ENCODE peak calls at places on chromosomes 1 and 21, in five cellular contexts. One of them, this sample, is unnamed.

GRCh38 chr1:219439376-219439775 is 173.5 kb downstream of the ZC3H11B start:
- DNase-seq in stomach: no peak
- DNase-seq in testis: no peak
- DNase-seq in lower leg skin: no peak
- DNase-seq in H54: no peak
- DNase-seq in this sample: no peak

GRCh38 chr1:61692155-61692783 is 32.7 kb downstream of the TM2D1 start:
- DNase-seq in testis: no peak
- DNase-seq in H54: peak
- DNase-seq in lower leg skin: no peak
- DNase-seq in stomach: no peak
- DNase-seq in this sample: no peak

GRCh38 chr1:244231572-244232315 is 180.7 kb downstream of the ZBTB18 start:
- DNase-seq in testis: no peak
- DNase-seq in H54: no peak
- DNase-seq in lower leg skin: no peak
- DNase-seq in stomach: peak
- DNase-seq in this sample: no peak

GRCh38 chr1:240282061-240282830 is 190.6 kb downstream of the FMN2 start:
- DNase-seq in H54: no peak
- DNase-seq in stomach: peak
- DNase-seq in lower leg skin: no peak
- DNase-seq in testis: no peak
- DNase-seq in this sample: no peak

GRCh38 chr1:217717959-217718358 is 86.8 kb downstream of the SPATA17 start:
- DNase-seq in testis: no peak
- DNase-seq in H54: no peak
- DNase-seq in stomach: no peak
- DNase-seq in lower leg skin: no peak
- DNase-seq in this sample: no peak

GRCh38 chr21:46295177-46295711 is 9.1 kb downstream of the YBEY start:
- DNase-seq in testis: no peak
- DNase-seq in stomach: no peak
- DNase-seq in H54: peak
- DNase-seq in lower leg skin: no peak
- DNase-seq in this sample: no peak

GRCh38 chr1:175649416-175649815 is 94.0 kb downstream of the TNR start:
- DNase-seq in testis: no peak
- DNase-seq in H54: no peak
- DNase-seq in stomach: no peak
- DNase-seq in lower leg skin: no peak
- DNase-seq in this sample: no peak

GRCh38 chr1:94000531-94001282 is 91.5 kb upstream of the GCLM start:
- DNase-seq in lower leg skin: no peak
- DNase-seq in H54: no peak
- DNase-seq in testis: no peak
- DNase-seq in stomach: no peak
- DNase-seq in this sample: no peak

GRCh38 chr1:27598902-27599528 is 4.9 kb downstream of the AHDC1 start:
- DNase-seq in testis: peak
- DNase-seq in stomach: no peak
- DNase-seq in lower leg skin: no peak
- DNase-seq in H54: peak
- DNase-seq in this sample: no peak

GRCh38 chr1:76881726-76882125 is 14.4 kb downstream of the ST6GALNAC5 start:
- DNase-seq in lower leg skin: no peak
- DNase-seq in H54: no peak
- DNase-seq in testis: no peak
- DNase-seq in stomach: no peak
- DNase-seq in this sample: no peak

GRCh38 chr1:43885311-43885801 is 48.2 kb upstream of the ARTN start:
- DNase-seq in H54: no peak
- DNase-seq in lower leg skin: no peak
- DNase-seq in stomach: no peak
- DNase-seq in testis: no peak
- DNase-seq in this sample: no peak

GRCh38 chr21:23496729-23497128 is 2110.6 kb downstream of the MRPL39 start:
- DNase-seq in stomach: no peak
- DNase-seq in lower leg skin: no peak
- DNase-seq in H54: no peak
- DNase-seq in testis: no peak
- DNase-seq in this sample: no peak

GRCh38 chr1:25003000-25003399 is 72.9 kb upstream of the RUNX3 start:
- DNase-seq in stomach: no peak
- DNase-seq in lower leg skin: no peak
- DNase-seq in testis: no peak
- DNase-seq in H54: no peak
- DNase-seq in this sample: no peak

GRCh38 chr1:55559802-55560201 is 344.6 kb upstream of the USP24 start:
- DNase-seq in lower leg skin: no peak
- DNase-seq in testis: no peak
- DNase-seq in stomach: no peak
- DNase-seq in H54: no peak
- DNase-seq in this sample: no peak

GRCh38 chr1:53588053-53588779 is 129.0 kb downstream of the DMRTB1 start:
- DNase-seq in lower leg skin: no peak
- DNase-seq in testis: no peak
- DNase-seq in H54: no peak
- DNase-seq in stomach: peak
- DNase-seq in this sample: no peak

GRCh38 chr1:110770832-110771231 is 96.1 kb upstream of the KCNA3 start:
- DNase-seq in lower leg skin: no peak
- DNase-seq in testis: no peak
- DNase-seq in H54: no peak
- DNase-seq in stomach: no peak
- DNase-seq in this sample: no peak

GRCh38 chr1:13520985-13521384 is 7.2 kb upstream of the LRRC38 start:
- DNase-seq in H54: no peak
- DNase-seq in testis: no peak
- DNase-seq in stomach: no peak
- DNase-seq in lower leg skin: no peak
- DNase-seq in this sample: no peak

GRCh38 chr21:14545906-14546480 is at the start of gene SAMSN1:
- DNase-seq in stomach: peak
- DNase-seq in testis: peak
- DNase-seq in H54: no peak
- DNase-seq in lower leg skin: peak
- DNase-seq in this sample: peak

GRCh38 chr1:109151146-109151545 is 37.2 kb downstream of the ELAPOR1 start:
- DNase-seq in lower leg skin: no peak
- DNase-seq in testis: peak
- DNase-seq in stomach: peak
- DNase-seq in H54: peak
- DNase-seq in this sample: no peak

GRCh38 chr1:23591460-23592208 is 32.3 kb upstream of the ID3 start:
- DNase-seq in H54: no peak
- DNase-seq in lower leg skin: no peak
- DNase-seq in stomach: no peak
- DNase-seq in testis: no peak
- DNase-seq in this sample: no peak

GRCh38 chr21:45135868-45136267 is 61.5 kb downstream of the ADARB1 start:
- DNase-seq in stomach: no peak
- DNase-seq in H54: no peak
- DNase-seq in lower leg skin: no peak
- DNase-seq in testis: no peak
- DNase-seq in this sample: no peak

GRCh38 chr1:44038876-44039657 is 7.8 kb upstream of the SLC6A9 start:
- DNase-seq in testis: no peak
- DNase-seq in stomach: no peak
- DNase-seq in H54: no peak
- DNase-seq in lower leg skin: no peak
- DNase-seq in this sample: no peak

GRCh38 chr1:223733898-223734852 is 21.8 kb downstream of the CAPN2 start:
- DNase-seq in testis: peak
- DNase-seq in H54: no peak
- DNase-seq in stomach: peak
- DNase-seq in lower leg skin: no peak
- DNase-seq in this sample: no peak

GRCh38 chr1:170967042-170967910 is 31.9 kb downstream of the MROH9 start:
- DNase-seq in stomach: no peak
- DNase-seq in lower leg skin: no peak
- DNase-seq in testis: peak
- DNase-seq in H54: no peak
- DNase-seq in this sample: no peak

GRCh38 chr1:236002025-236002390 is 62.9 kb downstream of the NID1 start:
- DNase-seq in H54: no peak
- DNase-seq in lower leg skin: no peak
- DNase-seq in testis: no peak
- DNase-seq in stomach: no peak
- DNase-seq in this sample: no peak

GRCh38 chr1:178530037-178530402 is 17.1 kb downstream of the TEX35 start:
- DNase-seq in lower leg skin: no peak
- DNase-seq in stomach: no peak
- DNase-seq in testis: no peak
- DNase-seq in H54: peak
- DNase-seq in this sample: peak

GRCh38 chr1:7676274-7676945 is 94.7 kb upstream of the VAMP3 start:
- DNase-seq in stomach: no peak
- DNase-seq in lower leg skin: no peak
- DNase-seq in H54: no peak
- DNase-seq in testis: no peak
- DNase-seq in this sample: no peak

GRCh38 chr1:39949891-39950290 is 5.1 kb upstream of the MFSD2A start:
- DNase-seq in stomach: no peak
- DNase-seq in H54: no peak
- DNase-seq in lower leg skin: no peak
- DNase-seq in testis: no peak
- DNase-seq in this sample: no peak

GRCh38 chr1:56526571-56527174 is 52.7 kb downstream of the PLPP3 start:
- DNase-seq in testis: no peak
- DNase-seq in H54: no peak
- DNase-seq in stomach: no peak
- DNase-seq in lower leg skin: no peak
- DNase-seq in this sample: no peak

GRCh38 chr1:212613440-212614335 is 5.1 kb downstream of the ATF3 start:
- DNase-seq in H54: no peak
- DNase-seq in stomach: no peak
- DNase-seq in lower leg skin: no peak
- DNase-seq in testis: no peak
- DNase-seq in this sample: no peak
- TF ChIP-seq POLR2A in H54: no peak
- TF ChIP-seq POLR2A in stomach: no peak
- TF ChIP-seq POLR2A in lower leg skin: no peak
- TF ChIP-seq POLR2A in testis: no peak
- TF ChIP-seq POLR2A in this sample: no peak

DNA sequence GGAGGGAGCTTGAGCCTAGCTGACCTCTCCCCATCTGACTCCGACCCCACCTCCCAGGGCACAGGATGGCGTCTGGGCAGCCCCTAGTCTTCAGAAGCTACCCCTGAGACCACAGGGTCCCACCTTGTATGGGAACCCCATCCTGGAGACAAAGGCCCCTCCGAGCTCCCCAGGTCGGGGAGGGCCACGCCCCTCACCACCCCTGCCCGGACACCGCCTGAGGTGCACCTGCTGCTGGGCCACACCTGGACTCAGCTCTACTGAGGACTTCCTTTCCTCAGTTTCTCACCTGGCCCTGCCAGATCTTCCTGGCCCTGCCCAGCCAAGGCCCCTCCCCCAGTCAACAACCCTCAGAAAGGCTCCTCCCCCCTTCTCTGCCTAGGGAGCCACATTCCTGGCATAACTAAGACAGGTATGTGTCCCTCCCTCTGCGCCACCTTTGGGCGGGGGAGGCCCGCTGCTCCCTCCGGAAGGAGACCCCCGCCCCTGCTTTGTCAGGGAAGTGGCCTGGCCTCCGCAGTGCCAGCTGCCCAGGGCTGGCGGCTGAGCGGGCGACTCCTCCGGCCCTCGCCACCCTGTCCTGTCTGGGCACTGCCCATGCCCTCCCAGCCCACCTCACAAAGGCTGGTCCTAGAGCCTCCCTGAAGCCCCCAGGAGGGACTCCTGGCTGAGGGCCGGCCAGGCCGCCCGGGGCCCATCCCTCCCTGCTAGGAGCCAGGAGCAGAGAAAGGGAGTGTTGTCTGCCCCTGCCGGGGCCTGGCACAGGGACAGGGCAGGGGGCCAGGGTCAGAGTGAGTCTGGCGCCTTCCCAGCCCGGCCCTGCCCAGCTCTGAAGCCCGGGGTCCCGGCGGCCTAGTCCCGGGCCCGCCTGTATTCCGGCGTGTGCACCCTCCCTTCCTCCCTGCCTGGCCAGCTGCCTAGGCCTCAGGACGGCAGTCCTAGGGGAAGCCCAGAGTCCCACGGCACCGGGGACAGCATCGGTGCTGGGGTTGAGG is 4.8 kb downstream of the AGRN start:
- DNase-seq in H54: peak
- DNase-seq in testis: no peak
- DNase-seq in lower leg skin: no peak
- DNase-seq in stomach: peak
- DNase-seq in this sample: peak
- TF ChIP-seq POLR2A in H54: no peak
- TF ChIP-seq POLR2A in testis: no peak
- TF ChIP-seq POLR2A in lower leg skin: no peak
- TF ChIP-seq POLR2A in stomach: no peak
- TF ChIP-seq POLR2A in this sample: peak

GRCh38 chr1:64469977-64470669 is at the start of gene CACHD1:
- DNase-seq in H54: peak
- DNase-seq in lower leg skin: peak
- DNase-seq in stomach: peak
- DNase-seq in testis: peak
- DNase-seq in this sample: peak
- TF ChIP-seq POLR2A in H54: peak
- TF ChIP-seq POLR2A in lower leg skin: no peak
- TF ChIP-seq POLR2A in stomach: no peak
- TF ChIP-seq POLR2A in testis: no peak
- TF ChIP-seq POLR2A in this sample: no peak

GRCh38 chr1:36385410-36386261 is at the start of gene STK40:
- DNase-seq in testis: peak
- DNase-seq in lower leg skin: peak
- DNase-seq in stomach: peak
- DNase-seq in H54: peak
- DNase-seq in this sample: peak
- TF ChIP-seq POLR2A in testis: peak
- TF ChIP-seq POLR2A in lower leg skin: peak
- TF ChIP-seq POLR2A in stomach: no peak
- TF ChIP-seq POLR2A in H54: no peak
- TF ChIP-seq POLR2A in this sample: no peak

GRCh38 chr1:241774017-241774416 is 74.0 kb upstream of the EXO1 start:
- DNase-seq in lower leg skin: no peak
- DNase-seq in H54: no peak
- DNase-seq in stomach: no peak
- DNase-seq in testis: peak
- DNase-seq in this sample: no peak

GRCh38 chr1:241770115-241770514 is 77.9 kb upstream of the EXO1 start:
- DNase-seq in H54: no peak
- DNase-seq in testis: no peak
- DNase-seq in stomach: no peak
- DNase-seq in lower leg skin: no peak
- DNase-seq in this sample: no peak

GRCh38 chr1:241772932-241773500 is 75.0 kb upstream of the EXO1 start:
- DNase-seq in stomach: no peak
- DNase-seq in H54: no peak
- DNase-seq in testis: no peak
- DNase-seq in lower leg skin: no peak
- DNase-seq in this sample: no peak

GRCh38 chr1:241767737-241768136 is 80.3 kb upstream of the EXO1 start:
- DNase-seq in testis: no peak
- DNase-seq in stomach: no peak
- DNase-seq in H54: no peak
- DNase-seq in lower leg skin: no peak
- DNase-seq in this sample: no peak

GRCh38 chr1:241771117-241771516 is 76.9 kb upstream of the EXO1 start:
- DNase-seq in H54: no peak
- DNase-seq in lower leg skin: no peak
- DNase-seq in stomach: no peak
- DNase-seq in testis: no peak
- DNase-seq in this sample: no peak
- TF ChIP-seq POLR2A in H54: no peak
- TF ChIP-seq POLR2A in lower leg skin: no peak
- TF ChIP-seq POLR2A in stomach: no peak
- TF ChIP-seq POLR2A in testis: no peak
- TF ChIP-seq POLR2A in this sample: no peak

This sample was measured in breast epithelium.